ENCODE peak calls at places on chromosomes 12 and 14, in six cellular contexts. One of them, this sample, is unnamed.

GRCh38 chr12:64731683-64732082 is 27.5 kb downstream of the GNS start:
- DNase-seq in heart left ventricle: no peak
- DNase-seq in WERI-Rb-1: no peak
- DNase-seq in ovary: no peak
- DNase-seq in neural progenitor cell: no peak
- DNase-seq in PC-9: no peak
- DNase-seq in this sample: no peak

GRCh38 chr12:50925920-50926319 is 26.4 kb upstream of the HIGD1C start:
- DNase-seq in WERI-Rb-1: no peak
- DNase-seq in PC-9: no peak
- DNase-seq in heart left ventricle: no peak
- DNase-seq in ovary: no peak
- DNase-seq in neural progenitor cell: no peak
- DNase-seq in this sample: no peak

GRCh38 chr14:94761999-94762377 is 7.9 kb downstream of the GSC start:
- DNase-seq in neural progenitor cell: no peak
- DNase-seq in WERI-Rb-1: no peak
- DNase-seq in heart left ventricle: no peak
- DNase-seq in PC-9: no peak
- DNase-seq in ovary: no peak
- DNase-seq in this sample: no peak

GRCh38 chr14:54252072-54252730 is 144.6 kb upstream of the CDKN3 start:
- DNase-seq in ovary: no peak
- DNase-seq in neural progenitor cell: no peak
- DNase-seq in WERI-Rb-1: no peak
- DNase-seq in PC-9: peak; percentile 87
- DNase-seq in heart left ventricle: no peak
- DNase-seq in this sample: peak; percentile 15

GRCh38 chr12:94536040-94536965 is 76.6 kb upstream of the CEP83 start:
- DNase-seq in heart left ventricle: no peak
- DNase-seq in PC-9: no peak
- DNase-seq in neural progenitor cell: no peak
- DNase-seq in ovary: no peak
- DNase-seq in WERI-Rb-1: no peak
- DNase-seq in this sample: no peak

GRCh38 chr12:98516184-98516873 is 939 bp downstream of the TMPO start:
- DNase-seq in heart left ventricle: peak; percentile 60
- DNase-seq in ovary: peak; percentile 68
- DNase-seq in neural progenitor cell: peak; percentile 89
- DNase-seq in PC-9: peak; percentile 65
- DNase-seq in WERI-Rb-1: peak; percentile 84
- DNase-seq in this sample: peak; percentile 59

GRCh38 chr14:35352274-35353233 is 52.0 kb downstream of the NFKBIA start:
- DNase-seq in neural progenitor cell: no peak
- DNase-seq in ovary: peak; percentile 32
- DNase-seq in PC-9: no peak
- DNase-seq in heart left ventricle: no peak
- DNase-seq in WERI-Rb-1: no peak
- DNase-seq in this sample: no peak

GRCh38 chr12:3365416-3366385 is 125.3 kb upstream of the PRMT8 start:
- DNase-seq in PC-9: no peak
- DNase-seq in WERI-Rb-1: peak; percentile 57
- DNase-seq in neural progenitor cell: peak; percentile 80
- DNase-seq in ovary: peak; percentile 50
- DNase-seq in heart left ventricle: no peak
- DNase-seq in this sample: no peak

GRCh38 chr12:7433276-7433822 is 10.6 kb downstream of the CD163L1 start:
- DNase-seq in WERI-Rb-1: no peak
- DNase-seq in ovary: no peak
- DNase-seq in PC-9: peak; percentile 32
- DNase-seq in heart left ventricle: no peak
- DNase-seq in neural progenitor cell: no peak
- DNase-seq in this sample: peak; percentile 30

GRCh38 chr14:23294734-23295561 is 7.7 kb downstream of the PPP1R3E start:
- DNase-seq in ovary: no peak
- DNase-seq in heart left ventricle: no peak
- DNase-seq in WERI-Rb-1: peak; percentile 40
- DNase-seq in PC-9: peak; percentile 27
- DNase-seq in neural progenitor cell: peak; percentile 85
- DNase-seq in this sample: no peak

GRCh38 chr12:20369164-20370000 is 1.0 kb downstream of the PDE3A start:
- DNase-seq in ovary: peak; percentile 75
- DNase-seq in heart left ventricle: peak; percentile 92
- DNase-seq in WERI-Rb-1: peak; percentile 53
- DNase-seq in neural progenitor cell: peak; percentile 77
- DNase-seq in PC-9: peak; percentile 15
- DNase-seq in this sample: no peak

GRCh38 chr14:70808023-70808401 is 1.3 kb downstream of the MAP3K9 start:
- DNase-seq in PC-9: peak; percentile 67
- DNase-seq in neural progenitor cell: peak; percentile 79
- DNase-seq in heart left ventricle: no peak
- DNase-seq in ovary: no peak
- DNase-seq in WERI-Rb-1: peak; percentile 61
- DNase-seq in this sample: no peak

GRCh38 chr14:40417777-40418401 is 985.7 kb upstream of the FBXO33 start:
- DNase-seq in neural progenitor cell: peak; percentile 71
- DNase-seq in heart left ventricle: no peak
- DNase-seq in ovary: no peak
- DNase-seq in PC-9: peak; percentile 32
- DNase-seq in WERI-Rb-1: peak; percentile 43
- DNase-seq in this sample: no peak

GRCh38 chr12:124754949-124755800 is 108.5 kb downstream of the SCARB1 start:
- DNase-seq in WERI-Rb-1: peak; percentile 97
- DNase-seq in PC-9: no peak
- DNase-seq in heart left ventricle: peak; percentile 93
- DNase-seq in ovary: peak; percentile 88
- DNase-seq in neural progenitor cell: peak; percentile 71
- DNase-seq in this sample: no peak

GRCh38 chr12:30923057-30923456 is 3.5 kb upstream of the TSPAN11 start:
- DNase-seq in PC-9: no peak
- DNase-seq in neural progenitor cell: no peak
- DNase-seq in heart left ventricle: no peak
- DNase-seq in WERI-Rb-1: no peak
- DNase-seq in ovary: no peak
- DNase-seq in this sample: no peak

GRCh38 chr12:27982380-27982779 is 9.8 kb upstream of the PTHLH start:
- DNase-seq in WERI-Rb-1: no peak
- DNase-seq in neural progenitor cell: no peak
- DNase-seq in PC-9: no peak
- DNase-seq in ovary: no peak
- DNase-seq in heart left ventricle: no peak
- DNase-seq in this sample: no peak

GRCh38 chr12:80593766-80594165 is 113.7 kb upstream of the MYF6 start:
- DNase-seq in neural progenitor cell: no peak
- DNase-seq in WERI-Rb-1: no peak
- DNase-seq in PC-9: no peak
- DNase-seq in heart left ventricle: no peak
- DNase-seq in ovary: no peak
- DNase-seq in this sample: peak; percentile 65

GRCh38 chr12:90574676-90575075 is 380.3 kb downstream of the CCER1 start:
- DNase-seq in heart left ventricle: no peak
- DNase-seq in ovary: no peak
- DNase-seq in PC-9: no peak
- DNase-seq in WERI-Rb-1: no peak
- DNase-seq in neural progenitor cell: no peak
- DNase-seq in this sample: no peak

GRCh38 chr14:89418976-89419375 is 1.9 kb upstream of the FOXN3 start:
- DNase-seq in neural progenitor cell: no peak
- DNase-seq in heart left ventricle: no peak
- DNase-seq in ovary: no peak
- DNase-seq in WERI-Rb-1: no peak
- DNase-seq in PC-9: no peak
- DNase-seq in this sample: no peak

GRCh38 chr14:94163806-94164205 is 10.3 kb upstream of the PPP4R4 start:
- DNase-seq in heart left ventricle: no peak
- DNase-seq in WERI-Rb-1: no peak
- DNase-seq in neural progenitor cell: peak; percentile 45
- DNase-seq in PC-9: no peak
- DNase-seq in ovary: no peak
- DNase-seq in this sample: no peak

GRCh38 chr12:90020006-90020405 is 311.4 kb upstream of the ATP2B1 start:
- DNase-seq in PC-9: no peak
- DNase-seq in ovary: no peak
- DNase-seq in heart left ventricle: no peak
- DNase-seq in WERI-Rb-1: no peak
- DNase-seq in neural progenitor cell: no peak
- DNase-seq in this sample: no peak

GRCh38 chr12:48803693-48804092 is 14.6 kb upstream of the CACNB3 start:
- DNase-seq in WERI-Rb-1: no peak
- DNase-seq in PC-9: no peak
- DNase-seq in heart left ventricle: no peak
- DNase-seq in neural progenitor cell: no peak
- DNase-seq in ovary: no peak
- DNase-seq in this sample: no peak

GRCh38 chr14:98494582-98494981 is 777.4 kb downstream of the BCL11B start:
- DNase-seq in WERI-Rb-1: no peak
- DNase-seq in ovary: no peak
- DNase-seq in PC-9: no peak
- DNase-seq in heart left ventricle: no peak
- DNase-seq in neural progenitor cell: no peak
- DNase-seq in this sample: no peak

GRCh38 chr12:120134307-120134980 is 17.9 kb upstream of the RAB35 start:
- DNase-seq in neural progenitor cell: no peak
- DNase-seq in heart left ventricle: no peak
- DNase-seq in ovary: no peak
- DNase-seq in WERI-Rb-1: no peak
- DNase-seq in PC-9: no peak
- DNase-seq in this sample: no peak

GRCh38 chr12:31117203-31118011 is 43.7 kb downstream of the DDX11 start:
- DNase-seq in PC-9: peak; percentile 44
- DNase-seq in neural progenitor cell: peak; percentile 86
- DNase-seq in ovary: peak; percentile 71
- DNase-seq in WERI-Rb-1: peak; percentile 71
- DNase-seq in heart left ventricle: no peak
- DNase-seq in this sample: no peak

DNA sequence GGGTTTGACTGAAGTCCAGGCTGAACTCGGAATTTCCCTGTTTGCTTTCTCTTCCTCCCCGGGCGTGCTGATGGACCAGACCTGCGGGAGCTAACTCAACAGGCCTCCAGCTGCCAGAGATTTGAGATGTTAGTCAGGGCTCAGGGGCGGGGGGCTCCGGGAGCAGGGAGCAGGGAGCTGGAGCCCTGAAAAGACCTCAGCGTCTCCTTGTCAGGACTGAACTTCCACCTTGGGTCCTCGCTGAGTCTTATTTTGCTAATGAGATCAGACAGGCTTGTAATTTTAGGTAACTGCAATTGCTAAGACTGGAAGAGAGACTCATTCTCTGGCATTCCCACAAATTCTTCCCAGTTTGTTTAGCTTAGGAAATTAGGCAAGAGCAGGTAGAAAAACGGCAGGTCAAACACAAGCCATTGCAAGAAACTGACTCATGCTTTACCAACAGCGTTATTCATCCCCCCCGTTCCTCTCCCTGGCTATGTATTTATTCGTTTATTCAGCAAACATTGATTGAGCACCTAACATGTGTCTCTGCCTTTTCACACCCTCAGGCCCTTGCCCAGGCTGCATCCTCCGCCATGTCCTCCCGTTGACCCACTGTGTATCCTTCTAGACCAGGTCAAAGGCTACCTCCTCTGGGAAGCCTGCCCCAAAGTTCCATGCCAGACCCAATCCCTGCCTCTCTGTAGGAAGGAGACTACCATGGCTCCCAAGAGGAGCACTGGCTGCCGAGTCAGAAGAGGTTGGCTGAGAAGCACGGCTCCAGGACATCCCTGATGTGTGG is 80.4 kb upstream of the DIO3 start:
- DNase-seq in WERI-Rb-1: no peak
- DNase-seq in PC-9: peak; percentile 45
- DNase-seq in heart left ventricle: no peak
- DNase-seq in ovary: peak; percentile 65
- DNase-seq in neural progenitor cell: no peak
- DNase-seq in this sample: no peak
- H3K4me3 ChIP-seq in WERI-Rb-1: peak overlapping the region; percentile 10
- H3K4me3 ChIP-seq in PC-9: peak overlapping the region; percentile 44
- H3K4me3 ChIP-seq in heart left ventricle: no peak overlapping the region
- H3K4me3 ChIP-seq in ovary: no peak overlapping the region
- H3K4me3 ChIP-seq in neural progenitor cell: no peak overlapping the region
- H3K4me3 ChIP-seq in this sample: no peak overlapping the region

DNA sequence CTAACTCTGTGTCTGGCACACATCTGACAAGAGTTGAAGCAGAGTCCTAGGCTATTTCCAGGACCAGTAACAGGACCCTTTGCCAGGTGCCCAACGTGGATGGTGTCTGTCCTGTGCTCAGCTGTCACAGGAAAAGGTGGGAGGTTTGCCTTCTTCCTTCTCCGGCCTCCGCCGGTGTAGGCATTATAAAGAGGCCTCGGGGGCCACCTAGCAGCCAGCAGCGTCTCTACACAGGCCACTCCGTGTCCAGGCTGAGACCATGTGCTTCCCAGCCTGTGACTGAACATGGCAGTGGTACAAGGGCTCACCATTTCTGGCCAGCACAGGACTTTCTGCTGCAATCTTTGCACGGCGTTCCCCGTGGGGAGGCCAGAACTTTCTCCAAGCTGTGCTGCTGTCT is 60.7 kb upstream of the GPATCH2L start:
- DNase-seq in ovary: no peak
- DNase-seq in PC-9: peak; percentile 13
- DNase-seq in heart left ventricle: peak; percentile 57
- DNase-seq in neural progenitor cell: peak; percentile 33
- DNase-seq in WERI-Rb-1: peak; percentile 85
- DNase-seq in this sample: no peak
- TF ChIP-seq CTCF in ovary: no peak
- TF ChIP-seq CTCF in PC-9: no peak
- TF ChIP-seq CTCF in heart left ventricle: no peak
- TF ChIP-seq CTCF in neural progenitor cell: peak; percentile 14
- TF ChIP-seq CTCF in WERI-Rb-1: peak; percentile 87
- TF ChIP-seq CTCF in this sample: no peak

DNA sequence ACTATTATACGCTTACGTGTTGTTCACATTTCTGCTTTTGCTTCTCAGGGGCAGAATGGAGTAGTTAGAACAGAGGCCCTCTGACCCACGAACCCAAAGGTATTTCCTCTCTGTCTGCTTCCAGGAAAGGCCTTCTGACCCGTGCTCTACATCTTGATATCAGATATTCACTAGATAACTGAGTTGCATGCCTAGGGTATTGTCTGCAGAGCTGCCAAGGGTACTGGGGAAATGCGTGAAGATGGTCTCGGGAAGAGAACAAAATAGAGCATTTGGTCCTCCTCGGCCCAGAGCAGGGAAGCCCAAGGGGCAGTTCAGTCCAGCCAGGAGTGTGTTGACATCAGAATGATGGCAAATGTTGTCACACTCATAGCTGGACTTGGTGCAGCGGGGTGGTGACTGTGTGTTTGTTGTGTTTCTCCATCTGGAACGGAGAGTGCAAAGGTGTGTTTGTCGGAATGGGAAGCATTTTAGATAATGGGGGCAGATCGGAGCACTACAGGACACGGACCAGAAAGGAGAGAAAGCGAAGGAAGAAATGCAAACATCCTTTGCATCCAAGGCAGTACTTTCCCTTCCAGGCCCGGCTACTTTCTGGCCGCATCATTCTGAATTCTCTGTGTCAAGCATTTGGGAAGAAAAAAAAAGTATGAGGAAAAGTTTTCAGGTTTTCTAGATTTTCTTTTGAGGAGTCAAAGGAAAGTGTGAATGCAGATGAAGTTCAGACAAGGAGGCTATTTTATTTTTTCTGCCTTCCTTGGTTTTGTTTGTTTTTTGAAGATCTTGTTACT is 8.1 kb downstream of the GLT1D1 start:
- DNase-seq in neural progenitor cell: no peak
- DNase-seq in heart left ventricle: no peak
- DNase-seq in WERI-Rb-1: no peak
- DNase-seq in ovary: no peak
- DNase-seq in PC-9: no peak
- DNase-seq in this sample: no peak
- H3K27ac ChIP-seq in neural progenitor cell: no peak overlapping the region
- H3K27ac ChIP-seq in heart left ventricle: no peak overlapping the region
- H3K27ac ChIP-seq in WERI-Rb-1: no peak overlapping the region
- H3K27ac ChIP-seq in ovary: no peak overlapping the region
- H3K27ac ChIP-seq in PC-9: no peak overlapping the region
- H3K27ac ChIP-seq in this sample: no peak overlapping the region

GRCh38 chr12:46693034-46693433 is 132.8 kb downstream of the SLC38A4 start:
- DNase-seq in PC-9: no peak
- DNase-seq in neural progenitor cell: no peak
- DNase-seq in heart left ventricle: no peak
- DNase-seq in ovary: no peak
- DNase-seq in WERI-Rb-1: no peak
- DNase-seq in this sample: no peak
- H3K4me3 ChIP-seq in PC-9: no peak overlapping the region
- H3K4me3 ChIP-seq in neural progenitor cell: no peak overlapping the region
- H3K4me3 ChIP-seq in heart left ventricle: no peak overlapping the region
- H3K4me3 ChIP-seq in ovary: no peak overlapping the region
- H3K4me3 ChIP-seq in WERI-Rb-1: no peak overlapping the region
- H3K4me3 ChIP-seq in this sample: no peak overlapping the region

This sample was measured in AG04450.